ENCODE peak calls at places on chromosomes 13 and 19, in five cellular contexts. P, A, U, R and T are unnamed samples.
A peak's percentile ranks its signal among the peaks of the same experiment; 100 is the strongest.

GRCh38 chr13:67014399-67014798 is 215.7 kb downstream of the PCDH9 start:
- DNase-seq in A (no peak), P (no peak), R (no peak), U (no peak), T (no peak)

GRCh38 chr13:108987488-108987887 is 358.1 kb downstream of the MYO16 start:
- DNase-seq in U (no peak), P (no peak), R (no peak), A (no peak), T (no peak)

GRCh38 chr19:51514866-51515481 is 13.4 kb upstream of the SIGLEC12 start:
- DNase-seq in A (peak; percentile 17), P (no peak), U (no peak), R (no peak), T (no peak)

GRCh38 chr19:39154626-39155100 is 29.1 kb downstream of the PAK4 start:
- DNase-seq in A (no peak), U (peak; percentile 84), P (no peak), R (no peak), T (peak; percentile 92)

GRCh38 chr19:45972081-45972943 is 1.4 kb downstream of the NOVA2 start:
- DNase-seq in R (peak; percentile 21), P (no peak), A (peak; percentile 17), U (no peak), T (no peak)

GRCh38 chr19:14218615-14219330 is 12.8 kb upstream of the ADGRL1 start:
- DNase-seq in P (no peak), R (no peak), U (no peak), A (no peak), T (no peak)

GRCh38 chr13:105598551-105598950 is 936.9 kb downstream of the EFNB2 start:
- DNase-seq in U (no peak), R (no peak), P (no peak), A (no peak), T (no peak)

GRCh38 chr19:3443840-3444694 is 36.3 kb downstream of the SMIM24 start:
- DNase-seq in A (no peak), U (peak; percentile 62), P (no peak), R (peak; percentile 78), T (no peak)

GRCh38 chr13:28375250-28375930 is 119.5 kb downstream of the FLT1 start:
- DNase-seq in A (no peak), U (no peak), R (no peak), P (no peak), T (no peak)

GRCh38 chr13:38073931-38074330 is 204.4 kb upstream of the TRPC4 start:
- DNase-seq in P (no peak), R (no peak), U (no peak), A (no peak), T (no peak)

GRCh38 chr13:49811527-49811908 is 19.0 kb upstream of the KPNA3 start:
- DNase-seq in U (no peak), R (no peak), P (no peak), A (no peak), T (no peak)

GRCh38 chr19:35935911-35936737 is at the start of gene LRFN3:
- DNase-seq in P (peak; percentile 84), R (peak; percentile 78), U (peak; percentile 81), A (peak; percentile 41), T (peak; percentile 76)

GRCh38 chr19:41612483-41612882 is 14.4 kb downstream of the CEACAM4 start:
- DNase-seq in R (no peak), U (no peak), A (no peak), P (no peak), T (no peak)

GRCh38 chr13:105735269-105735668 is 800.2 kb downstream of the EFNB2 start:
- DNase-seq in A (no peak), R (no peak), U (no peak), P (no peak), T (no peak)

GRCh38 chr19:50537769-50538230 is 24.1 kb upstream of the ASPDH start:
- DNase-seq in R (peak; percentile 79), P (peak; percentile 83), A (peak; percentile 49), U (peak; percentile 86), T (peak; percentile 88)

GRCh38 chr19:47445937-47446402 is 25.7 kb downstream of the SLC8A2 start:
- DNase-seq in U (peak; percentile 62), A (peak; percentile 77), R (no peak), P (no peak), T (no peak)

GRCh38 chr13:27440408-27440807 is 10.0 kb downstream of the MTIF3 start:
- DNase-seq in R (no peak), A (no peak), U (no peak), P (no peak), T (no peak)

GRCh38 chr13:35514801-35515502 is 38.5 kb upstream of the MAB21L1 start:
- DNase-seq in U (no peak), R (no peak), A (no peak), P (no peak), T (no peak)

GRCh38 chr13:30676672-30677071 is 58.7 kb upstream of the ALOX5AP start:
- DNase-seq in U (no peak), A (no peak), R (no peak), P (no peak), T (peak; percentile 20)
- TF ChIP-seq CTCF in U (no peak), A (no peak), R (peak; percentile 23), P (peak; percentile 19), T (no peak)

GRCh38 chr19:1237027-1237659 is 662 bp downstream of the CBARP start:
- DNase-seq in U (no peak), P (no peak), A (no peak), R (no peak), T (no peak)
- H3K27me3 ChIP-seq in U (peaks cover 9% of the 10 kb centered on the region), P (peaks cover 11% of the 10 kb centered on the region), A (peaks cover 6% of the 10 kb centered on the region), R (peaks cover 6% of the 10 kb centered on the region), T (no peaks in the 10 kb centered on the region)

GRCh38 chr13:102089722-102090121 is 312.1 kb downstream of the FGF14 start:
- DNase-seq in R (no peak), U (no peak), P (no peak), A (no peak), T (no peak)

GRCh38 chr13:102089177-102089576 is 312.7 kb downstream of the FGF14 start:
- DNase-seq in A (no peak), P (no peak), R (no peak), U (no peak), T (no peak)

GRCh38 chr13:102090532-102090931 is 311.3 kb downstream of the FGF14 start:
- DNase-seq in P (no peak), A (no peak), R (no peak), U (no peak), T (no peak)

DNA sequence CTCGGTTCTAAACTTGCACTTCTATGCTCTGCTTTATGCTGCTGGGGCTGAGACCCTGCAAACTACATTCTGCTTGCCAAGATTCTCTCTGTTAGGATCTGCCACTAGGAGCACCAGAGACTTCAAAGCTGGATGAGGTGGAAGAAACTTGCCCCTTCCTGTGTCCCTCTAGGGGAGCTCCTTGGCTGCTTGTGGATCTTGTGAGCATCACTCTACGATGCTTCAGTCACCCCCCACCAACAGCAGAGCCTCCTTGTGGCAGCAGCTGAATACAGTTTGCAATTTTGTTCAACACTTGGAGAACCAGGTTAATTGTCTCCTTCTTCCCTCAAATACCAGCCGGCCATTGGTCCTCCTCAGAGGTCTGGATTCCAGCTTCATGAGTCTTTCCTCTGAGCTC is 310.6 kb downstream of the FGF14 start:
- DNase-seq in U (no peak), R (no peak), A (no peak), P (no peak), T (peak; percentile 51)
- TF ChIP-seq CTCF in U (no peak), R (no peak), A (no peak), P (no peak), T (peak; percentile 28)

DNA sequence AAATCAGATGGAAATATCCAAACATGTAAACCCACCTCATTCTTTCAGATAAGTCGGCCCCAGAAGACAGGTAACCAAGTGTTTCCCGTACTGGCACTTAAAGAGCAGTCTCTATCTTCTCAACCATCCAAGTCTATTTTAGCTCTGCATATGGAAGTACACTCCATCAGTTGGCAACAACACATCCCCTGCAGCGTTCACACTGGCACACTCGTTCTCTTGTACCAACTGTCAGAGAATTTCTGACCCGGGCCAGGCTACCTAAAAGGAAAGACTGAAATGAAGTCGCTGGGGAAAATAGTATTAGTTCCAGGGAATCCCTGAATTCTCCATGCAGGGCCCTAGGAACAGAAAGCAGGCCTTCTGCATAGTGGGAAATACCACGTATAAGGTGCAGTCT is 109.3 kb downstream of the RXFP2 start:
- DNase-seq in U (no peak), R (no peak), P (no peak), A (no peak), T (no peak)
- H3K27me3 ChIP-seq in U (no peaks in the 10 kb centered on the region), R (no peaks in the 10 kb centered on the region), P (no peaks in the 10 kb centered on the region), A (peaks cover 19% of the 10 kb centered on the region), T (peaks cover 4% of the 10 kb centered on the region)

GRCh38 chr13:45623516-45624090 is 8.1 kb upstream of the ERICH6B start:
- DNase-seq in R (no peak), A (no peak), U (no peak), P (no peak), T (peak; percentile 32)
- TF ChIP-seq CTCF in R (peak; percentile 57), A (peak; percentile 64), U (peak; percentile 48), P (peak; percentile 19), T (peak; percentile 35)

GRCh38 chr19:1783354-1783753 is 28.7 kb downstream of the ATP8B3 start:
- DNase-seq in R (no peak), U (no peak), A (no peak), P (no peak), T (no peak)
- H3K27me3 ChIP-seq in R (peaks cover 96% of the 10 kb centered on the region), U (peaks cover 58% of the 10 kb centered on the region), A (peaks cover 41% of the 10 kb centered on the region), P (peaks cover 81% of the 10 kb centered on the region), T (no peaks in the 10 kb centered on the region)

GRCh38 chr19:57348136-57348535 is 2.9 kb upstream of the ZNF304 start:
- DNase-seq in P (no peak), A (no peak), R (no peak), U (no peak), T (no peak)

GRCh38 chr19:57350877-57351805 is at the start of gene ZNF304:
- DNase-seq in P (peak; percentile 94), A (peak; percentile 77), R (peak; percentile 94), U (peak; percentile 94), T (no peak)

GRCh38 chr19:57357406-57357805 is 5.9 kb upstream of the TRAPPC2B start:
- DNase-seq in U (no peak), A (no peak), P (no peak), R (no peak), T (no peak)

GRCh38 chr19:57355916-57356315 is 4.8 kb downstream of the ZNF304 start:
- DNase-seq in A (no peak), R (no peak), P (no peak), U (no peak), T (no peak)

GRCh38 chr19:57351867-57352266 is 796 bp downstream of the ZNF304 start:
- DNase-seq in A (no peak), P (no peak), U (no peak), R (no peak), T (no peak)
- TF ChIP-seq CTCF in A (no peak), P (no peak), U (no peak), R (no peak), T (no peak)

GRCh38 chr13:94701313-94702180 is 10.8 kb downstream of the SOX21 start:
- DNase-seq in A (no peak), P (no peak), U (no peak), R (no peak), T (no peak)

GRCh38 chr13:94700536-94700935 is 11.8 kb downstream of the SOX21 start:
- DNase-seq in A (no peak), U (no peak), R (no peak), P (no peak), T (no peak)

GRCh38 chr13:94703721-94704314 is 8.5 kb downstream of the SOX21 start:
- DNase-seq in U (no peak), A (no peak), R (no peak), P (no peak), T (no peak)

GRCh38 chr13:94703271-94703670 is 9.1 kb downstream of the SOX21 start:
- DNase-seq in R (no peak), P (no peak), A (no peak), U (no peak), T (no peak)

GRCh38 chr13:94702181-94703041 is 9.9 kb downstream of the SOX21 start:
- DNase-seq in A (no peak), U (no peak), P (no peak), R (no peak), T (no peak)
- H3K27me3 ChIP-seq in A (peaks cover 94% of the 10 kb centered on the region), U (peaks cover 93% of the 10 kb centered on the region), P (peaks cover 95% of the 10 kb centered on the region), R (peaks cover 100% of the 10 kb centered on the region), T (no peaks in the 10 kb centered on the region)